ENCODE peak calls at places on chromosomes 3 and 15, in nine cellular contexts. One of them, this sample, is unnamed.

GRCh38 chr3:172280406-172281051 is 167.7 kb downstream of the GHSR start:
- DNase-seq in psoas muscle: no peak
- DNase-seq in upper lobe of right lung: no peak
- DNase-seq in spleen: no peak
- DNase-seq in dorsolateral prefrontal cortex: no peak
- DNase-seq in esophagus muscularis mucosa: no peak
- DNase-seq in astrocyte of the cerebellum: peak
- DNase-seq in thyroid gland: no peak
- DNase-seq in vagina: no peak
- DNase-seq in this sample: peak

GRCh38 chr3:30550246-30550645 is 56.2 kb upstream of the TGFBR2 start:
- DNase-seq in vagina: no peak
- DNase-seq in psoas muscle: no peak
- DNase-seq in esophagus muscularis mucosa: no peak
- DNase-seq in thyroid gland: no peak
- DNase-seq in dorsolateral prefrontal cortex: no peak
- DNase-seq in upper lobe of right lung: no peak
- DNase-seq in spleen: no peak
- DNase-seq in astrocyte of the cerebellum: no peak
- DNase-seq in this sample: no peak

GRCh38 chr15:88834211-88834812 is 31.1 kb downstream of the ACAN start:
- DNase-seq in astrocyte of the cerebellum: no peak
- DNase-seq in spleen: peak
- DNase-seq in esophagus muscularis mucosa: no peak
- DNase-seq in upper lobe of right lung: no peak
- DNase-seq in thyroid gland: peak
- DNase-seq in psoas muscle: peak
- DNase-seq in vagina: no peak
- DNase-seq in dorsolateral prefrontal cortex: peak
- DNase-seq in this sample: peak

GRCh38 chr3:161498259-161498921 is 1.8 kb downstream of the OTOL1 start:
- DNase-seq in thyroid gland: no peak
- DNase-seq in spleen: no peak
- DNase-seq in dorsolateral prefrontal cortex: no peak
- DNase-seq in upper lobe of right lung: no peak
- DNase-seq in psoas muscle: no peak
- DNase-seq in vagina: no peak
- DNase-seq in astrocyte of the cerebellum: no peak
- DNase-seq in esophagus muscularis mucosa: no peak
- DNase-seq in this sample: no peak

GRCh38 chr3:33954956-33955355 is 156.5 kb downstream of the PDCD6IP start:
- DNase-seq in dorsolateral prefrontal cortex: no peak
- DNase-seq in psoas muscle: no peak
- DNase-seq in thyroid gland: no peak
- DNase-seq in astrocyte of the cerebellum: no peak
- DNase-seq in spleen: no peak
- DNase-seq in vagina: no peak
- DNase-seq in esophagus muscularis mucosa: peak
- DNase-seq in upper lobe of right lung: no peak
- DNase-seq in this sample: no peak

GRCh38 chr15:42035362-42035761 is 14.5 kb upstream of the PLA2G4E start:
- DNase-seq in astrocyte of the cerebellum: no peak
- DNase-seq in psoas muscle: no peak
- DNase-seq in dorsolateral prefrontal cortex: no peak
- DNase-seq in esophagus muscularis mucosa: no peak
- DNase-seq in upper lobe of right lung: no peak
- DNase-seq in vagina: no peak
- DNase-seq in thyroid gland: no peak
- DNase-seq in spleen: no peak
- DNase-seq in this sample: peak

GRCh38 chr3:178684881-178685590 is 148.8 kb downstream of the KCNMB2 start:
- DNase-seq in astrocyte of the cerebellum: no peak
- DNase-seq in esophagus muscularis mucosa: no peak
- DNase-seq in vagina: no peak
- DNase-seq in spleen: no peak
- DNase-seq in psoas muscle: no peak
- DNase-seq in dorsolateral prefrontal cortex: no peak
- DNase-seq in thyroid gland: peak
- DNase-seq in upper lobe of right lung: no peak
- DNase-seq in this sample: no peak

GRCh38 chr3:156620260-156620659 is 54.1 kb upstream of the TIPARP start:
- DNase-seq in astrocyte of the cerebellum: no peak
- DNase-seq in thyroid gland: peak
- DNase-seq in vagina: no peak
- DNase-seq in dorsolateral prefrontal cortex: no peak
- DNase-seq in esophagus muscularis mucosa: no peak
- DNase-seq in upper lobe of right lung: no peak
- DNase-seq in psoas muscle: no peak
- DNase-seq in spleen: no peak
- DNase-seq in this sample: no peak

GRCh38 chr3:135392151-135392550 is 573.4 kb upstream of the PPP2R3A start:
- DNase-seq in upper lobe of right lung: no peak
- DNase-seq in vagina: no peak
- DNase-seq in thyroid gland: no peak
- DNase-seq in esophagus muscularis mucosa: peak
- DNase-seq in spleen: no peak
- DNase-seq in psoas muscle: no peak
- DNase-seq in dorsolateral prefrontal cortex: no peak
- DNase-seq in astrocyte of the cerebellum: no peak
- DNase-seq in this sample: no peak

GRCh38 chr3:135393159-135393558 is 572.4 kb upstream of the PPP2R3A start:
- DNase-seq in psoas muscle: no peak
- DNase-seq in vagina: no peak
- DNase-seq in astrocyte of the cerebellum: no peak
- DNase-seq in dorsolateral prefrontal cortex: no peak
- DNase-seq in thyroid gland: no peak
- DNase-seq in spleen: no peak
- DNase-seq in upper lobe of right lung: no peak
- DNase-seq in esophagus muscularis mucosa: no peak
- DNase-seq in this sample: no peak

GRCh38 chr3:135393898-135394525 is 571.5 kb upstream of the PPP2R3A start:
- DNase-seq in psoas muscle: no peak
- DNase-seq in dorsolateral prefrontal cortex: no peak
- DNase-seq in vagina: no peak
- DNase-seq in upper lobe of right lung: no peak
- DNase-seq in esophagus muscularis mucosa: no peak
- DNase-seq in spleen: no peak
- DNase-seq in astrocyte of the cerebellum: no peak
- DNase-seq in thyroid gland: no peak
- DNase-seq in this sample: no peak
- TF ChIP-seq CTCF in psoas muscle: no peak
- TF ChIP-seq CTCF in dorsolateral prefrontal cortex: no peak
- TF ChIP-seq CTCF in vagina: no peak
- TF ChIP-seq CTCF in upper lobe of right lung: no peak
- TF ChIP-seq CTCF in esophagus muscularis mucosa: no peak
- TF ChIP-seq CTCF in spleen: no peak
- TF ChIP-seq CTCF in astrocyte of the cerebellum: no peak
- TF ChIP-seq CTCF in thyroid gland: no peak
- TF ChIP-seq CTCF in this sample: no peak

GRCh38 chr3:76586471-76586870 is 453.4 kb upstream of the ROBO2 start:
- DNase-seq in psoas muscle: no peak
- DNase-seq in esophagus muscularis mucosa: no peak
- DNase-seq in vagina: no peak
- DNase-seq in astrocyte of the cerebellum: no peak
- DNase-seq in dorsolateral prefrontal cortex: no peak
- DNase-seq in thyroid gland: no peak
- DNase-seq in spleen: no peak
- DNase-seq in upper lobe of right lung: no peak
- DNase-seq in this sample: no peak

GRCh38 chr3:76582632-76583378 is 457.1 kb upstream of the ROBO2 start:
- DNase-seq in vagina: no peak
- DNase-seq in spleen: no peak
- DNase-seq in dorsolateral prefrontal cortex: no peak
- DNase-seq in upper lobe of right lung: no peak
- DNase-seq in astrocyte of the cerebellum: no peak
- DNase-seq in esophagus muscularis mucosa: no peak
- DNase-seq in psoas muscle: no peak
- DNase-seq in thyroid gland: no peak
- DNase-seq in this sample: no peak

GRCh38 chr3:76582098-76582497 is 457.8 kb upstream of the ROBO2 start:
- DNase-seq in vagina: no peak
- DNase-seq in spleen: no peak
- DNase-seq in thyroid gland: no peak
- DNase-seq in upper lobe of right lung: no peak
- DNase-seq in esophagus muscularis mucosa: no peak
- DNase-seq in astrocyte of the cerebellum: no peak
- DNase-seq in psoas muscle: no peak
- DNase-seq in dorsolateral prefrontal cortex: no peak
- DNase-seq in this sample: no peak

DNA sequence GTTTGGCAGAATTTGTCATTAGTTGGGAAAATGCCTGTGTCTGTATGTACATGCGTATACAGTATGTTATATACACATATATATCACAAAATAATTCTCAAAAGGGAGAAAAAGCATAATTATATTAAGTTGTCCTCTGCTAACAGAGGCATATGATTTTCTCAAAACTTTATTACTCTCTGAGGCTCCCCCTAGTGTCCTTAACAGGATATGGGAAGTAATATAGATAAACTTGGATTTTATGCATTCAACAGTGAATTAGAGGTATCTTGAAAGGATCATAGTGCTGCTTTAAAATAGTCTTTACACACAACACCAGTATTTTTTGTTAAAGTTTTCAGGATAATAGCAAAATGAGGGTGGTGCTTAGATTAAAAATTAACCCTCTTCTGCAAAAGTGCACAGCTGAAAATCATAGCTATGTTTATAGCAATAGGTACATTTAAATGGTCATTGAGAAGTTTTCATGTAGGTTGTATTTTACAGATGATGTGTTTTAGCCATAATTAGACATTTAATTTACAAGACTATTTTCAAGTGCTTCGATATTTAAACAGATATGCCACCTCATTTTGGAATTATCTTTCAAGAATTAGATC is 454.0 kb upstream of the ROBO2 start:
- DNase-seq in thyroid gland: no peak
- DNase-seq in spleen: no peak
- DNase-seq in esophagus muscularis mucosa: no peak
- DNase-seq in dorsolateral prefrontal cortex: no peak
- DNase-seq in upper lobe of right lung: no peak
- DNase-seq in vagina: no peak
- DNase-seq in psoas muscle: no peak
- DNase-seq in astrocyte of the cerebellum: no peak
- DNase-seq in this sample: no peak
- TF ChIP-seq CTCF in thyroid gland: no peak
- TF ChIP-seq CTCF in spleen: peak
- TF ChIP-seq CTCF in esophagus muscularis mucosa: no peak
- TF ChIP-seq CTCF in dorsolateral prefrontal cortex: peak
- TF ChIP-seq CTCF in upper lobe of right lung: peak
- TF ChIP-seq CTCF in vagina: no peak
- TF ChIP-seq CTCF in psoas muscle: peak
- TF ChIP-seq CTCF in astrocyte of the cerebellum: peak
- TF ChIP-seq CTCF in this sample: peak

GRCh38 chr3:31724144-31724543 is 191.4 kb downstream of the STT3B start:
- DNase-seq in thyroid gland: no peak
- DNase-seq in vagina: no peak
- DNase-seq in spleen: no peak
- DNase-seq in upper lobe of right lung: no peak
- DNase-seq in esophagus muscularis mucosa: no peak
- DNase-seq in dorsolateral prefrontal cortex: no peak
- DNase-seq in astrocyte of the cerebellum: no peak
- DNase-seq in psoas muscle: no peak
- DNase-seq in this sample: no peak

GRCh38 chr3:31725976-31726375 is 193.3 kb downstream of the STT3B start:
- DNase-seq in astrocyte of the cerebellum: no peak
- DNase-seq in esophagus muscularis mucosa: no peak
- DNase-seq in psoas muscle: no peak
- DNase-seq in vagina: no peak
- DNase-seq in dorsolateral prefrontal cortex: no peak
- DNase-seq in thyroid gland: no peak
- DNase-seq in spleen: no peak
- DNase-seq in upper lobe of right lung: no peak
- DNase-seq in this sample: no peak

GRCh38 chr3:31721709-31722108 is 189.0 kb downstream of the STT3B start:
- DNase-seq in thyroid gland: no peak
- DNase-seq in upper lobe of right lung: no peak
- DNase-seq in psoas muscle: no peak
- DNase-seq in dorsolateral prefrontal cortex: no peak
- DNase-seq in spleen: no peak
- DNase-seq in esophagus muscularis mucosa: no peak
- DNase-seq in astrocyte of the cerebellum: no peak
- DNase-seq in vagina: no peak
- DNase-seq in this sample: no peak

GRCh38 chr3:31725568-31725967 is 192.8 kb downstream of the STT3B start:
- DNase-seq in upper lobe of right lung: no peak
- DNase-seq in psoas muscle: no peak
- DNase-seq in esophagus muscularis mucosa: no peak
- DNase-seq in dorsolateral prefrontal cortex: no peak
- DNase-seq in vagina: no peak
- DNase-seq in astrocyte of the cerebellum: no peak
- DNase-seq in spleen: no peak
- DNase-seq in thyroid gland: no peak
- DNase-seq in this sample: no peak

DNA sequence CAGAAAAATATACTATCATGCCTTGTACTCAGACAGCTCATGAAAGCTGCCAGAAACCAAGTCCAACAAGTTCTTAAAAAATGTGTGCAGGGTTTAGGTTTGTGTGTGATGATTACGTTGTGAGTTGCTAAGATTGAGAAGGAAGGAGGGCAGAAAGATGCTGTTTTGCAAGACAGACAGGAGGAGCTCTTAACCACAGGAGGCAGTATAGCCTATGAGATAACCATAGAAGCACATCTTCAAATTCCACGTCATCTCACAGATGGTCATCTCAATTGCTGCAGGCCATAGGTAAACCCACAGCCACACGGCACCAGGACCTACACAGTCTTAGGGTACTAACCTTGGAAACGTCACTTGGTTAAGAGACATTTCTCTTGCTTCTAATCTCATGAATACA is 192.0 kb downstream of the STT3B start:
- DNase-seq in upper lobe of right lung: no peak
- DNase-seq in dorsolateral prefrontal cortex: no peak
- DNase-seq in vagina: no peak
- DNase-seq in spleen: no peak
- DNase-seq in astrocyte of the cerebellum: no peak
- DNase-seq in esophagus muscularis mucosa: no peak
- DNase-seq in thyroid gland: no peak
- DNase-seq in psoas muscle: no peak
- DNase-seq in this sample: no peak
- TF ChIP-seq CTCF in upper lobe of right lung: peak
- TF ChIP-seq CTCF in dorsolateral prefrontal cortex: peak
- TF ChIP-seq CTCF in vagina: no peak
- TF ChIP-seq CTCF in spleen: peak
- TF ChIP-seq CTCF in astrocyte of the cerebellum: peak
- TF ChIP-seq CTCF in esophagus muscularis mucosa: no peak
- TF ChIP-seq CTCF in thyroid gland: peak
- TF ChIP-seq CTCF in psoas muscle: no peak
- TF ChIP-seq CTCF in this sample: peak

GRCh38 chr3:48896991-48897390 is 1.7 kb downstream of the SLC25A20 start:
- DNase-seq in psoas muscle: no peak
- DNase-seq in thyroid gland: no peak
- DNase-seq in upper lobe of right lung: no peak
- DNase-seq in esophagus muscularis mucosa: no peak
- DNase-seq in astrocyte of the cerebellum: peak
- DNase-seq in spleen: no peak
- DNase-seq in vagina: no peak
- DNase-seq in dorsolateral prefrontal cortex: no peak
- DNase-seq in this sample: no peak

GRCh38 chr3:48899298-48899697 is 616 bp upstream of the SLC25A20 start:
- DNase-seq in astrocyte of the cerebellum: no peak
- DNase-seq in psoas muscle: no peak
- DNase-seq in dorsolateral prefrontal cortex: no peak
- DNase-seq in vagina: no peak
- DNase-seq in spleen: no peak
- DNase-seq in esophagus muscularis mucosa: no peak
- DNase-seq in thyroid gland: no peak
- DNase-seq in upper lobe of right lung: no peak
- DNase-seq in this sample: no peak

GRCh38 chr3:48897401-48898376 is 993 bp downstream of the SLC25A20 start:
- DNase-seq in dorsolateral prefrontal cortex: no peak
- DNase-seq in upper lobe of right lung: no peak
- DNase-seq in esophagus muscularis mucosa: no peak
- DNase-seq in thyroid gland: no peak
- DNase-seq in astrocyte of the cerebellum: no peak
- DNase-seq in spleen: peak
- DNase-seq in vagina: no peak
- DNase-seq in psoas muscle: no peak
- DNase-seq in this sample: no peak

DNA sequence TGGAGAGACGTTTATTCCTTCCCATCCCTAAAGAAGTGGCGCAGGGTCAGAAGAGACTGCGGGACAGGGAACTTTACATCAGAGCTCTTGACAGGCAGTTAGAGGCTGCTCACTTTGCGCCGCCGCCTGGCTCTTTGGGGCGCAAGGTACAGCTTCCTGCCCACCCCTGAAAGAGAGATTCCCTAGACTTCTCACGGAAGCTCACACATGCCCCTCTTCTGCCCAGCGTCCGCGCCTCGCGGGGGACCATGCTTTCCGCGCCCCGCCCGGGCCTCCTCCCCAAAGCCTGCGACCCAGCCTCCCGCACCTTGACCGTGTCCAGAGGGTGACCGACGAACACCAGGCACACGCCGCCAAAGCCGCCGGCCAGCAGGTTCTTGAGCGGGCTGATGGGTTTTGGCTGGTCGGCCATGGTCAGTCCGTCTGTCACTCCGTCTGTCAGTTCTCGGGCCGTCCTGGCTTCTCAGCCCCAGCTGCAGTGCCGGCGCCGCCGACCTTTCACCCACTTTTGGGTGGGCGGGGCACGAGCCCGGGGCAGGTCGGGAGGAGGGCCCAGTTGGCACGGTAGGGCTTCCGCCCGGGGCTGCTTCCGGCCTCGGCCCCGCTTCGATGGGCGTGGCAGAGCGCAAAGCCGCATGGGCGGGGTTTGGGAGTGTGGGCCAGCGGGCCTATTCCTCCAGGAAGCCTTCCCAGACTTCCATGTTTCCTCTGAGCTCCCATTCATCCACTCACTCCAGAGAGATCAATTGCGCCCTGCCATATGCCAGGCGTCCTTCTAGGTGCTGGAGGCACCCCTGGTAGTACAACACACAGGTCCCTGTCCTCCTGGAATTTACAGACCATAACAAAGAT is at the start of gene SLC25A20:
- DNase-seq in spleen: peak
- DNase-seq in thyroid gland: peak
- DNase-seq in dorsolateral prefrontal cortex: peak
- DNase-seq in astrocyte of the cerebellum: peak
- DNase-seq in psoas muscle: peak
- DNase-seq in esophagus muscularis mucosa: peak
- DNase-seq in vagina: no peak
- DNase-seq in upper lobe of right lung: peak
- DNase-seq in this sample: peak
- TF ChIP-seq CTCF in spleen: no peak
- TF ChIP-seq CTCF in thyroid gland: no peak
- TF ChIP-seq CTCF in dorsolateral prefrontal cortex: no peak
- TF ChIP-seq CTCF in astrocyte of the cerebellum: peak
- TF ChIP-seq CTCF in psoas muscle: no peak
- TF ChIP-seq CTCF in esophagus muscularis mucosa: peak
- TF ChIP-seq CTCF in vagina: no peak
- TF ChIP-seq CTCF in upper lobe of right lung: no peak
- TF ChIP-seq CTCF in this sample: no peak

This sample was measured in HFFc6.